ENCODE peak calls at places on chromosomes 5 and 9, in five cellular contexts. P is heart right ventricle, N is epithelial cell of esophagus, A is keratinocyte, C is tibial artery. S is an unnamed sample.

GRCh38 chr5:134649163-134649916 is 755 bp downstream of the SEC24A start:
- DNase-seq in P (peak; percentile 26), N (peak; percentile 17), A (no peak), C (peak; percentile 25), S (no peak)

GRCh38 chr5:28602429-28602828 is 1564.0 kb upstream of the CDH9 start:
- DNase-seq in P (no peak), N (no peak), A (no peak), C (no peak), S (no peak)

GRCh38 chr9:121204611-121205010 is 2.9 kb upstream of the RAB14 start:
- DNase-seq in P (no peak), N (no peak), A (no peak), C (no peak), S (no peak)

GRCh38 chr5:41416336-41416735 is 94.1 kb downstream of the PLCXD3 start:
- DNase-seq in P (no peak), N (peak; percentile 26), A (no peak), C (no peak), S (no peak)

GRCh38 chr9:128061305-128061704 is 5.8 kb downstream of the NAIF1 start:
- DNase-seq in P (no peak), N (no peak), A (no peak), C (no peak), S (no peak)

GRCh38 chr5:146440870-146441495 is 6.2 kb upstream of the TCERG1 start:
- DNase-seq in P (no peak), N (peak; percentile 40), A (no peak), C (no peak), S (no peak)

GRCh38 chr9:132059351-132059750 is 20.3 kb downstream of the MED27 start:
- DNase-seq in P (no peak), N (no peak), A (no peak), C (no peak), S (no peak)

GRCh38 chr5:14165375-14166091 is 22.4 kb downstream of the TRIO start:
- DNase-seq in P (no peak), N (peak; percentile 68), A (no peak), C (no peak), S (no peak)

GRCh38 chr5:129664336-129664937 is 83.5 kb upstream of the MINAR2 start:
- DNase-seq in P (peak; percentile 31), N (peak; percentile 64), A (no peak), C (peak; percentile 31), S (no peak)

GRCh38 chr5:156693113-156693512 is 157.0 kb upstream of the PPP1R2B start:
- DNase-seq in P (no peak), N (no peak), A (no peak), C (no peak), S (no peak)

GRCh38 chr5:113186061-113186460 is 209.5 kb downstream of the DCP2 start:
- DNase-seq in P (no peak), N (peak; percentile 41), A (no peak), C (no peak), S (no peak)

GRCh38 chr5:156687514-156687913 is 162.6 kb upstream of the PPP1R2B start:
- DNase-seq in P (peak; percentile 13), N (no peak), A (no peak), C (no peak), S (no peak)

GRCh38 chr9:95406114-95406513 is 88.6 kb upstream of the FANCC start:
- DNase-seq in P (no peak), N (peak; percentile 44), A (no peak), C (peak; percentile 69), S (no peak)

GRCh38 chr9:84997472-84997871 is 327.9 kb downstream of the NTRK2 start:
- DNase-seq in P (no peak), N (no peak), A (no peak), C (no peak), S (no peak)

GRCh38 chr5:38593959-38594358 is 37.5 kb upstream of the LIFR start:
- DNase-seq in P (no peak), N (no peak), A (no peak), C (no peak), S (no peak)

GRCh38 chr5:87074934-87075541 is 192.6 kb upstream of the RASA1 start:
- DNase-seq in P (no peak), N (peak; percentile 16), A (no peak), C (no peak), S (no peak)

GRCh38 chr5:43685271-43685950 is 82.4 kb downstream of the NNT start:
- DNase-seq in P (no peak), N (no peak), A (no peak), C (no peak), S (no peak)

GRCh38 chr9:19689324-19690087 is 99.3 kb downstream of the SLC24A2 start:
- DNase-seq in P (no peak), N (peak; percentile 57), A (no peak), C (no peak), S (no peak)

DNA sequence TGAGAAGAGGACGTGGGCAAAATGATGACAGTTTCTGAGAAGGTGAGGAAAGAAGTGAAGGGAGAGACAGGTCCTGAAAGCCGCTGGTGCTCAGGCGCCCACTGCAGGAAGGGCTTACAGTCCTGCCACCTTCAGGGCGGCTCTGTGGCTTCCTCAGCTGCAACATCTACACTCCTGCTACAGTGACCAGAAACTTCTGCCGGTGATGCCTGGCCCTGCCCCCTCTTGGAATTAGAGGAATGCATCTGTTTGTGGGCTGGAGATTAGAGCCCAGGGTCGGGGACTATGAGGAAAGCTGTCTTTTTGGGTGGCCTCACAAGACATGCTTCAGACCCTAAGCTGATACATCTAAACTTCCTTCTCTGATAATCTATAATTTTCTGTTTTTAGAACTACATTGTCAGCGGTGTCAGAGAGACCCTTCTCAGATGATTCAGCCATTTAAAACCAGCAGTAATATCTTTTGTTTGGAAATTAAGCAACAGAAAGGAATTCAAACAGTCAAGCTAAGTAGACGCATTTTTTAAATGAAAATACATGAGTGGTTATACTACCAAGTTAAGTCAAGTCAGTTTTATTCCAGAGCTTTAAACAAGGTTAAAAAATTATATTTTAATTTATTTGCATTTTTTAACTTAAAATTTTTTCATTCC is 30.4 kb downstream of the PRDM6 start:
- DNase-seq in P (no peak), N (no peak), A (no peak), C (no peak), S (no peak)
- TF ChIP-seq CTCF in P (no peak), N (no peak), A (no peak), C (no peak), S (no peak)

GRCh38 chr9:77010527-77010926 is 8.9 kb upstream of the FOXB2 start:
- DNase-seq in P (no peak), N (no peak), A (no peak), C (no peak), S (no peak)

GRCh38 chr9:77013186-77013931 is 6.1 kb upstream of the FOXB2 start:
- DNase-seq in P (no peak), N (no peak), A (no peak), C (no peak), S (no peak)

GRCh38 chr9:77014597-77015263 is 4.7 kb upstream of the FOXB2 start:
- DNase-seq in P (no peak), N (no peak), A (no peak), C (no peak), S (no peak)

GRCh38 chr9:77013932-77014596 is 5.4 kb upstream of the FOXB2 start:
- DNase-seq in P (no peak), N (no peak), A (no peak), C (no peak), S (no peak)

DNA sequence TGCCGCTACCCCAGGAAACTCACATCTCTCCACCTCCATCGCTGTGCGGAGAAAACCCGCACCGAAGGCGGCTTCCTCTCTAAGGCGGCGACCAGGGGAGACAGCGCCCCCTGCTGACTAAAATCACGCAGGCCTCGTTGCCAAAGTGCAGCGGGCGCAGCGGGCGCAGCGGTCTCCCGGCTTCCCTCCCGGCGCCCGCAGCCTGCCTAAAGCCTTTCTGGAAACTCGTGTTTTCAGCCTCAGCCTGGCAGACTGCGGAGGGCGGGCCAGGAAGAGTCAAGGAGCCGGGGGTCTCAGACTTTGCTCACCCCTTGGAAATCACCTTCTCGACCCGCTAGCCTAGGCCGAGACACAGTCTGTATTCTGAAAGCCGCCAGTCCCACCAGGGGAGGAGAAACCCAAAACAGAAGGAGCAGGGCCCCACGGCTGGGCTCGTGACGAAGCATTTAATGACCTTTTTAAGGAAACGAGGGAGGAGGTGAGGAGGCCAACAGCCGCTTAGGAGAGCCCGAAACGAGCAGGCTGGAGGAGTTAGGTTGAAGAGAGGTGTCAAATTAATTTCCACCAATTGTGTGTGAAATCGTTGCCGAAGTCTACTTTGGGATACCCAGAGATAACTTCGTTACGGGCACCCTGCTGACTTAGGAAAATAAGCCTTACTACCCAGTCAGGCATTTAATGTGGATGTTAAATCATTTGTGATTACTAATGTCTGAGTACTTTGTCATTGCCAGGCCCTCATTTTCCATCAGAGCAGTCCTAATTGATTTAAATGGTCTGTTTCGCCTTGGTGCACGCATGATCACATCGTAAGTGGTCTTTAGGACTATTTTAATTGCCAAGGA is 7.3 kb upstream of the FOXB2 start:
- DNase-seq in P (peak; percentile 15), N (peak; percentile 46), A (no peak), C (peak; percentile 41), S (peak; percentile 85)
- TF ChIP-seq CTCF in P (peak; percentile 81), N (peak; percentile 65), A (peak; percentile 67), C (peak; percentile 64), S (peak; percentile 95)

DNA sequence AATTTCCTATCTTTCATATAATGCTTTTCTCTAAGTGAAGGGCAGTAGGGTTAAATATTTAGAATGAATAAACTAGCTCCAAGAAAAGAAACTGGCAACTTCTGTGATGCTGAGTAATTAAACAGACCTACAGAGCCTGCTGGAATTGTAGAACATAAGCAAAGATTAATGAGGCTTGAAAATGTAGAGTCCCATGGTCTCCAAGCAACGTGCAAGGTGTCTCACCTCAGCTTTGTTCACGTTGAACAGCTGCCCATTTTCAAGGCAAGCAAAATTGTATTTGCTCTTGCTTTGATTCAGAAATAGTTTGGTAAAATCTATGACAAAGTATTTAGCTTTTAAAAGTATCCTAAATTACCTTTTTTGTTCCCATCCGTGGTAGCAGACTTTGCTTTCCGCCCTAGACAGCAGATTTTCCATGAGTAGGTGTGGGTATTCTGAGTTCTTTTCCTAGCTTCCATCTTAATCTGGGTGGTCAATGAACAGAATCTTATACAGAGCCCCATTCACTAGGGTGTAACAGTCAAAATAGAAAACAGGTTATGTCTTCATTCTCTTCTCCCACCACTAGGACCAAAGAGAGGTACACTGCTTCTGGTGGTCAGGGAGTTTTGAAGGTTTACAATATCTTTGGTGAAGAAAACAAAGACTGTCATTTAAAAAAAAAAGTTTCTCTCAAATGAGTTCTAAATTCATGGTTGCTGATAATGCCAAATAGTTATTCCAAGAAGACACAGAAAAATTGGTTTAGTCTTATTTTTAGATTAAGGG is 52.1 kb upstream of the TYRP1 start:
- DNase-seq in P (no peak), N (no peak), A (no peak), C (no peak), S (no peak)
- TF ChIP-seq CTCF in P (no peak), N (no peak), A (no peak), C (no peak), S (peak; percentile 50)

DNA sequence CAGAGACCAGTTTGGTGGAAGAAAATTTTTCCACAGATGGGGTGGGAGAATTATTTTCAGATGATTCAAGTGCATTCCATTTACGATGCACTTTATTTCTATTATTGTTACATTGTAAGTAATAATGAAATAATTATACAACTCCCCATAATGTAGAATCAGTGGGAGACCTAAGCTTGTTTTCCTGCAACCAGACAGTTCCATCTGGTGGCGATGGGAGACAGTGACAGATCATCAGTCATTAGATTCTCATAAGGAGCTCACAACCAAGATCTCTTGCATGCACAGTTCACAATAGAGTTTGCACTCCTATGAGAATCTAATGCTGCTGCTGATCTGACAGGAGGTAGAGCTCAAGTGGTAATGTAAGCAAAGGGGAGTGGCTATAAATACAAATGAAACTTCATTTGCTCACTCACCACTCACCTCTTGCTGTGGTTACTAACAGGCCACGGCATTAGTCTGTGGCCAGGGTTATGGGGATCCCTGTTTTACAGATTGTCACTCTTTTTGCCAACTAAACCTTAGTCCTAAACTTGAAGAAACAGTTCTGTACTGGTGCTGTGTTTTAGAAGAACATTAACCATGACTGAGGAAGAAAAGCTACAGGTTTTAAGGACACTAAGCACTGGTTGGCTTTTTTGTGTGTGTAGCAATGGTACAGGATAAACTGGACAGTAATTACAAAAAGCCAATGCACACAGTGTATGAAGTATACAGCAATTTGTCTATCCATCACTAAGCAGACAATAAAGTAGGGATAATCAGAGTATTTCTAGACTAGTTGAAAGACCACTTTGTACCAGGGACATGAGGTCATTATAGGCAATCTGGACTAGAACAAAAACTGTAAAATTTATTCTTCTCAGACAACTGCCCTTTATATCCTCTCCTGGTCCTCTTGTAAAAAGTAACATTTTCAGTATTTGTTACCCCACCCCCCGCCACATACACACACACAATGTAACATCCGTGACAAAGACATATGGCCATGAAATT is 9.9 kb downstream of the TMEM232 start:
- DNase-seq in P (no peak), N (no peak), A (no peak), C (no peak), S (no peak)
- TF ChIP-seq CTCF in P (no peak), N (no peak), A (no peak), C (peak; percentile 5), S (no peak)